ENCODE peak calls at places on chromosome 4, in eight cellular contexts. T, A, D, I, O, F, S and L are unnamed samples.

GRCh38 chr4:116878280-116878679 is 207.1 kb downstream of the TRAM1L1 start:
- DNase-seq in T (no peak), A (no peak), D (no peak), I (no peak), O (no peak), F (no peak), S (no peak), L (no peak)

GRCh38 chr4:106806158-106806797 is 229.8 kb downstream of the DKK2 start:
- DNase-seq in T (no peak), A (no peak), D (no peak), I (no peak), O (no peak), F (no peak), S (no peak), L (no peak)

GRCh38 chr4:130257271-130257670 is 1161.3 kb downstream of the C4orf33 start:
- DNase-seq in T (no peak), A (no peak), D (no peak), I (peak), O (no peak), F (no peak), S (no peak), L (no peak)

GRCh38 chr4:99710020-99710419 is 52.4 kb upstream of the C4orf54 start:
- DNase-seq in T (no peak), A (no peak), D (no peak), I (no peak), O (no peak), F (no peak), S (no peak), L (no peak)

GRCh38 chr4:27684501-27685077 is 823.9 kb downstream of the STIM2 start:
- DNase-seq in T (no peak), A (peak), D (no peak), I (no peak), O (no peak), F (peak), S (no peak), L (peak)

GRCh38 chr4:76276813-76277212 is 25.3 kb downstream of the FAM47E start:
- DNase-seq in T (no peak), A (no peak), D (no peak), I (no peak), O (no peak), F (no peak), S (no peak), L (peak)

GRCh38 chr4:70632028-70632427 is 3.5 kb downstream of the ENAM start:
- DNase-seq in T (no peak), A (no peak), D (no peak), I (no peak), O (no peak), F (no peak), S (no peak), L (no peak)

GRCh38 chr4:135508006-135508714 is 1306.6 kb upstream of the PABPC4L start:
- DNase-seq in T (no peak), A (no peak), D (no peak), I (peak), O (peak), F (no peak), S (no peak), L (no peak)

GRCh38 chr4:41095973-41096372 is 118.4 kb downstream of the APBB2 start:
- DNase-seq in T (no peak), A (no peak), D (no peak), I (peak), O (peak), F (no peak), S (no peak), L (peak)

GRCh38 chr4:71232846-71233245 is 106.0 kb upstream of the SLC4A4 start:
- DNase-seq in T (no peak), A (no peak), D (no peak), I (no peak), O (no peak), F (no peak), S (no peak), L (no peak)

GRCh38 chr4:119652978-119653377 is 24.4 kb upstream of the PDE5A start:
- DNase-seq in T (no peak), A (no peak), D (no peak), I (peak), O (peak), F (no peak), S (no peak), L (no peak)

GRCh38 chr4:69760455-69760854 is at the start of gene SULT1B1:
- DNase-seq in T (no peak), A (peak), D (no peak), I (no peak), O (peak), F (no peak), S (peak), L (peak)

GRCh38 chr4:7068883-7069282 is 1.0 kb upstream of the GRPEL1 start:
- DNase-seq in T (no peak), A (peak), D (peak), I (no peak), O (no peak), F (no peak), S (no peak), L (no peak)

DNA sequence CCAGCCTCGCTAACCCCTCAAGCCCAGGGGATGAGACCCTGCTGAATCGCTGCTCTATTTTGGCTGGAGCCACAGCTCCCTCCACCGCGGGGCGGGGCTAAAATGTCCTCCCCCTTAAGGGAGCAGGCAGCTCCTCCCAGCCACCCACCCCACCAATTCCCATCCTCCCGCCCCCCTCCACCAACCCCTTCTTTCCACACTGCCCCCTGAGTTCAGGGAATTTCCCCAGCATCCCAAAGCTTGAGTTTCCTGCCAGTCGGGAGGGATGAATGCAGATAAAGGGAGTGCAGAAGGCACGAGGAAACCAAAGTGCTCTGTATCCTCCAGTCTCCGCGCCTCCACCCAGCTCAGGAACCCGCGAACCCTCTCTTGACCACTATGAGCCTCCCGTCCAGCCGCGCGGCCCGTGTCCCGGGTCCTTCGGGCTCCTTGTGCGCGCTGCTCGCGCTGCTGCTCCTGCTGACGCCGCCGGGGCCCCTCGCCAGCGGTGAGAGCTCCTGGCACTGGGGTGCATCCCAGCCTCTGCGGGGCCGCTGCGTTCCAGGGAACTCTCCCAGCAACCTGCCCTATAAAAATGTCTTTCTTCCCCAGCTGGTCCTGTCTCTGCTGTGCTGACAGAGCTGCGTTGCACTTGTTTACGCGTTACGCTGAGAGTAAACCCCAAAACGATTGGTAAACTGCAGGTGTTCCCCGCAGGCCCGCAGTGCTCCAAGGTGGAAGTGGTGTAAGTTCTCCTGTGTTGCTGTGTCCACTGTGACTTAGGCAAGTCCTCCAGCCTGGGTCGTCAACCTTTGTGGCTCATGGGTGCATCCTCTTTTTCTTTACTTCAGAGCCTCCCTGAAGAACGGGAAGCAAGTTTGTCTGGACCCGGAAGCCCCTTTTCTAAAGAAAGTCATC is at the start of gene CXCL6:
- DNase-seq in T (no peak), A (no peak), D (peak), I (no peak), O (no peak), F (peak), S (no peak), L (no peak)
- H3K4me3 ChIP-seq in T (peak), A (no peak), D (peak), I (peak), O (peak), F (peak), S (no peak), L (no peak)

GRCh38 chr4:30653291-30653690 is 66.9 kb upstream of the PCDH7 start:
- DNase-seq in T (no peak), A (no peak), D (no peak), I (no peak), O (no peak), F (no peak), S (no peak), L (no peak)
- TF ChIP-seq CTCF in T (no peak), A (no peak), D (no peak), I (no peak), O (no peak), F (no peak), S (no peak), L (no peak)

GRCh38 chr4:1797298-1797860 is 4.3 kb downstream of the FGFR3 start:
- DNase-seq in T (no peak), A (no peak), D (peak), I (no peak), O (no peak), F (no peak), S (no peak), L (no peak)

GRCh38 chr4:1796486-1797204 is 3.6 kb downstream of the FGFR3 start:
- DNase-seq in T (no peak), A (no peak), D (no peak), I (no peak), O (no peak), F (no peak), S (no peak), L (no peak)

GRCh38 chr4:1798530-1799363 is 5.7 kb downstream of the FGFR3 start:
- DNase-seq in T (no peak), A (no peak), D (peak), I (no peak), O (no peak), F (no peak), S (no peak), L (no peak)

GRCh38 chr4:1799364-1799996 is 6.4 kb downstream of the FGFR3 start:
- DNase-seq in T (no peak), A (peak), D (peak), I (no peak), O (no peak), F (no peak), S (no peak), L (no peak)

DNA sequence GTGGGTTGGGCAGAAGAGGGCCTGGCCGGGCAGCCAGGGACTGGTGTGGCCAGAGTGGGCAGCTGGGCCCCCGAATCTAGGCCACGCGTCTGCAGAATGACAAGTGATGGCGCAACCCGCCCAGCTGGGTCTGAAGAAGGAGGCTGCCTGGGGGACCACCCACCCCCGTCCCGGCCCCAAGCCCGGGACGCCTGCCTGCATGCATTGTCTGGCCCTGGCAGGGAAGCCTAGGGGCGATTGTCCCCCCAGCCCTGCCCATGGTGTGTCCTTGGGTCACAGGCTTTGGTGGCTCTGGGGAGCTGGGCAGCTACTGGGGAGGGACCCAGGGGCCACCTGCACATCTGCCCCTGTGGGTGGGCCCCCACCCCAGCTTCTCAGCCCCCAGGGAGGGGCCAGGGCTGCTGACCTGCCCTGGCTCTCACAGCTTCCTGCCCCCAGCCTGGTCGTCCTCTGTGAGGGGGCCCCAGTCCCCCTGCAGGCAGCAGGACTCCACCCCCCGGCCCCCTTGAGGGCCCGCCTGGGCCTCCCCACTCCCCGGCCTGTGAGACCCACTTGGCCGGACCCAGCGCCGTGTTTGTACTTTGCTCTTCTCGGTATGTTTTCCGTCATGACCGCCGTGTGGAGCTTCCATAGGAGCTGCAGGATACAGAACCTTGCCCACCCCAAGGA is 4.9 kb downstream of the FGFR3 start:
- DNase-seq in T (no peak), A (no peak), D (peak), I (no peak), O (no peak), F (no peak), S (no peak), L (no peak)
- H3K4me3 ChIP-seq in T (no peak), A (no peak), D (no peak), I (no peak), O (no peak), F (no peak), S (no peak), L (no peak)

GRCh38 chr4:114601304-114602052 is 2.9 kb downstream of the UGT8 start:
- DNase-seq in T (no peak), A (no peak), D (no peak), I (no peak), O (no peak), F (no peak), S (no peak), L (peak)
- TF ChIP-seq CTCF in T (no peak), A (no peak), D (no peak), I (no peak), O (no peak), F (no peak), S (no peak), L (no peak)

DNA sequence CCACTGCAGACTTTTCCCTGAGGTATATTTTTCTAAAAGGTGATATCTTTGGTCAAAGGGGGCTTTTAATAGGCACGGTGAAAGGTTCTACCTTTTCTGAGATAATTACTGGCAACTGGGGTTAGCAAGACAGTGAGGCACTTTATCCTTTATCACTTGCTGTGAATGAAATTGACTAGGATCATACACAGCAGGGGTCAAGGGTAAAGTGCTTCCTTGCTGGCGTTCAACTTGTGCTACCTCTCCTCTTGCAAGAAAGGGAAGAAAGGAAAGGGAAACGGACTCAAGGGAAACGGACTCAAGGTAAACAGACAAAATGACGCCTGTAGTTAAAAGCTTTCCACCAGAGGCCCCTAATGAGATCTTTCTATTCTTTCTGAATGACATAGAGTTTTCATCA is 78.6 kb upstream of the RAPGEF2 start:
- DNase-seq in T (no peak), A (no peak), D (no peak), I (no peak), O (no peak), F (no peak), S (no peak), L (no peak)
- H3K4me3 ChIP-seq in T (no peak), A (no peak), D (no peak), I (no peak), O (no peak), F (no peak), S (no peak), L (no peak)

GRCh38 chr4:15681372-15682339 is at the start of gene FAM200B:
- DNase-seq in T (peak), A (peak), D (peak), I (peak), O (peak), F (peak), S (peak), L (peak)
- TF ChIP-seq CTCF in T (peak), A (no peak), D (peak), I (no peak), O (peak), F (peak), S (no peak), L (no peak)